ENCODE peak calls at places on chromosomes 2 and 18, in four cellular contexts. D is mucosa of descending colon; B is adrenal gland; M is CD8-positive, alpha-beta T cell. X is an unnamed sample. For H3K36me3, the result is how much of the 10 kb centered on the place peaks cover.

GRCh38 chr2:62817995-62818713 is 112.6 kb downstream of the EHBP1 start:
- DNase-seq in D (no peak), B (no peak), M (no peak), X (no peak)

GRCh38 chr2:46353509-46353908 is 56.3 kb downstream of the EPAS1 start:
- DNase-seq in D (no peak), B (no peak), M (no peak), X (no peak)

GRCh38 chr18:26442139-26442538 is 106.2 kb downstream of the KCTD1 start:
- DNase-seq in D (no peak), B (peak), M (no peak), X (no peak)

GRCh38 chr2:83851066-83851465 is 608.0 kb downstream of the SUCLG1 start:
- DNase-seq in D (no peak), B (no peak), M (no peak), X (no peak)

GRCh38 chr2:100786297-100786658 is 33.7 kb upstream of the NPAS2 start:
- DNase-seq in D (no peak), B (no peak), M (no peak), X (no peak)

GRCh38 chr2:38013158-38013752 is 62.7 kb downstream of the CYP1B1 start:
- DNase-seq in D (no peak), B (no peak), M (no peak), X (no peak)

GRCh38 chr18:22547807-22548561 is 130.3 kb upstream of the CTAGE1 start:
- DNase-seq in D (no peak), B (no peak), M (no peak), X (no peak)

GRCh38 chr18:45617284-45617683 is 2.0 kb downstream of the SLC14A2 start:
- DNase-seq in D (peak), B (peak), M (no peak), X (peak)

GRCh38 chr18:70931942-70932814 is 643.3 kb downstream of the SOCS6 start:
- DNase-seq in D (no peak), B (no peak), M (no peak), X (no peak)

GRCh38 chr2:163736433-163737168 is 793 bp upstream of the FIGN start:
- DNase-seq in D (peak), B (peak), M (no peak), X (peak)

GRCh38 chr2:222178450-222178849 is 120.3 kb downstream of the PAX3 start:
- DNase-seq in D (no peak), B (no peak), M (no peak), X (no peak)

GRCh38 chr18:8616026-8616401 is 6.8 kb downstream of the RAB12 start:
- DNase-seq in D (no peak), B (no peak), M (no peak), X (no peak)

GRCh38 chr2:224983719-224984388 is 58.4 kb downstream of the DOCK10 start:
- DNase-seq in D (no peak), B (no peak), M (no peak), X (no peak)

GRCh38 chr2:29187926-29188325 is 72.7 kb downstream of the CLIP4 start:
- DNase-seq in D (no peak), B (no peak), M (no peak), X (no peak)

GRCh38 chr2:119324748-119325270 is 41.8 kb downstream of the C2orf76 start:
- DNase-seq in D (no peak), B (no peak), M (no peak), X (no peak)

GRCh38 chr2:190578158-190579057 is 43.9 kb upstream of the NEMP2 start:
- DNase-seq in D (no peak), B (no peak), M (peak), X (peak)

GRCh38 chr2:101277111-101277510 is 24.4 kb downstream of the CNOT11 start:
- DNase-seq in D (no peak), B (no peak), M (no peak), X (no peak)

GRCh38 chr18:13233746-13234527 is 15.4 kb downstream of the LDLRAD4 start:
- DNase-seq in D (no peak), B (peak), M (no peak), X (no peak)

GRCh38 chr2:200616193-200616592 is 30.4 kb downstream of the AOX1 start:
- DNase-seq in D (no peak), B (peak), M (no peak), X (peak)

GRCh38 chr2:178747767-178748166 is 59.5 kb downstream of the TTN start:
- DNase-seq in D (no peak), B (no peak), M (no peak), X (no peak)

GRCh38 chr2:191386938-191387536 is 141.8 kb downstream of the MYO1B start:
- DNase-seq in D (no peak), B (no peak), M (no peak), X (no peak)

DNA sequence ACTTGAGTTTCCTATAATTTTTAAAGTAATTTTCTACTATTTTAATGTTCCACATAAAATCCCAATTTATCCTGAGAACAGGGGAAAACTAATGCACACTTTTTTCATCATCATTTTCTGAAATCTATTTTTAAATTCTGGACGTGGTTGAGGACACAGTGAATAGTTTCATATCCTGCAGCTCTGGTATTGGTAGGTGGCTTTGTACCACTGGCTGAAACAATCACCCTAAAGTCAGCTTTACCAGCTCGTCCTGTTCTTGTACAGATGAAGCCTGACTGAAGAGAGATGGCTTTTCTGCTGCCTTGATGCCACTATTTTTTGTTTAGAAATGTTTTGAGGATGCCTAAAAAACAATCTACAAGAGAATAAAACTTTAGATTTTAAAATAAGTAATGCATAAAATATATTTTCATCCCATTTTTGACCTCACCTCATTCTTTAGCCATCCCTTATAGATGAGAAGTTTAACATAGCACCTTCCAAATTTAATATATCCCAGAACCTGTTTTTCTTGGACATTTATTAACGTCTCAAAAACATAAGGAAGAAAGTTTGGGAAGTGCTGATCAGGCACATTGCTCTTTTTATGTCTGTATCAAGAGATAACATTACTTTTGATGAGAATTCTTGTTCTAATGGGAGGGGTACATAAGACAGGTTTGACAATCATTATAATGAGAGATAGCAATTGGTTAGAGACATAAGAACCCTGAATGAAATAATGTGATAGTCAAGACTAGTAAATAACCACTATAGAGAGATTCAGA is 80.9 kb downstream of the GALNT1 start:
- DNase-seq in D (no peak), B (no peak), M (no peak), X (no peak)
- H3K36me3 ChIP-seq in D (under half), B (under half), M (under half), X (under half)

DNA sequence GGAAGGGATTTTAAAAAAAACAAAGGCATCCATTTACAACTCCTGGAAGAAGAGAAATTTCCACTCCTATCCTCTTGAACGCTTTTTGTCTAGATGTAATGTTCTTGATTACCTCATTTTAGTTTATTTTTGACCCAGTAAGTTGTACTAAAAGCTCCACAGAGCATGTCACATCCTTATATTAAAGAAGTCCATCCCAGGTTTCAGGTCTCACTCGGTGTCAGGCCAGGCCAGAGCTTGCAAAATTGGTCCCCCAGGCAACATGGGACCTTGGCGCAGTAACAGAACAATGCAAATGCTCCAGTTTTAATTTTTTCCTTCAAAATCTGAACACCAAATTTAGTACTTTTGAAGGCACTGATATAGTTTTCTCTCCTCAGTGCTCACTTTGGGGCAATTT is 218.4 kb upstream of the REV1 start:
- DNase-seq in D (no peak), B (no peak), M (no peak), X (no peak)
- H3K36me3 ChIP-seq in D (under half), B (under half), M (under half), X (under half)

DNA sequence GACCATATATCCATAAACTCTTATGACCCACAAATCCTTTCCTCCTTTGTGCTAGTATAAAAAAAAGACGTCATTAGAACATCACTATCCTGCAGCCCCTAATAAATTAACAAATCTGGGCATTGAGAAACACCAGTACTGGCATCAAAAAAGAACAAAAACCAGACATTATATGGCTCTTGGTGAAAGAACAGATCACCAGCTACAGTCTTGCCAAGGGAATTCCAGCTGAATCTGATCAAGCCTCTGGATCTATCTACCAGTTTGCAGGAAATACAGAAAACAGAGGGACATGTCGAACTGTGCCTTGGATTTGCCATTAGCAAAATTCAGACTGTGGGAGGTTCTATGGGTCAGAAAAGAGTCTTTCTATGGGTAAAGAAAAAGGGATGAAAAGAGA is 93.7 kb upstream of the DDX18 start:
- DNase-seq in D (no peak), B (no peak), M (no peak), X (no peak)
- H3K36me3 ChIP-seq in D (under half), B (under half), M (under half), X (under half)

GRCh38 chr2:238262496-238263122 is 22.8 kb upstream of the HES6 start:
- DNase-seq in D (peak), B (no peak), M (no peak), X (no peak)

GRCh38 chr2:238261718-238262375 is 22.0 kb upstream of the HES6 start:
- DNase-seq in D (peak), B (no peak), M (no peak), X (no peak)

GRCh38 chr2:238263204-238264071 is 23.6 kb upstream of the HES6 start:
- DNase-seq in D (peak), B (peak), M (peak), X (peak)

GRCh38 chr2:238259085-238260020 is 19.5 kb upstream of the HES6 start:
- DNase-seq in D (peak), B (no peak), M (no peak), X (no peak)

GRCh38 chr2:238260879-238261278 is 21.0 kb upstream of the HES6 start:
- DNase-seq in D (peak), B (no peak), M (no peak), X (peak)
- H3K36me3 ChIP-seq in D (under half), B (under half), M (under half), X (under half)

DNA sequence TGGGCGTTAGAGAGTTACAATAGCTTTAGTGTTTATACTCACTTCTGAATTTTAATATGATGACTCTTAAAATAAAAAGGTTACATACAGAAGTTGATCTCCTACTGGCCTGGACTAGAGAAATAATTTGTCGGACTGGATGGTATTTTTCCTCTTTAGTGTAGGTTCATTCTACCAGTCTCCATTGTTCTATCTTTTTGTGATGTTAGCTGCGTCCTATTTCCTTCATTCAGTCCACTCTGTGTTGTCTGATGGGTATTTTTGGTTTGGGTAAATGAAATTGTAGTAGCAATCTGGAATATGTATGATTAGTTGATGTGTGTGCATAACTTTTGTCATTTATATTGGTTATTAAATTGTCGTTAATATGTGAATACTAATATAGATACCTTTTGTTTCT is 5.3 kb downstream of the DDX1 start:
- DNase-seq in D (no peak), B (no peak), M (no peak), X (no peak)
- H3K36me3 ChIP-seq in D (under half), B (half or more), M (under half), X (under half)

GRCh38 chr2:158676295-158676694 is 118.8 kb upstream of the DAPL1 start:
- DNase-seq in D (no peak), B (no peak), M (no peak), X (no peak)
- H3K36me3 ChIP-seq in D (under half), B (under half), M (under half), X (under half)

GRCh38 chr2:36871068-36871707 is 95.1 kb downstream of the STRN start:
- DNase-seq in D (no peak), B (no peak), M (no peak), X (no peak)
- H3K36me3 ChIP-seq in D (under half), B (under half), M (under half), X (under half)

GRCh38 chr2:64137996-64138395 is 6.2 kb downstream of the PELI1 start:
- DNase-seq in D (no peak), B (no peak), M (no peak), X (no peak)
- H3K36me3 ChIP-seq in D (under half), B (under half), M (under half), X (under half)

DNA sequence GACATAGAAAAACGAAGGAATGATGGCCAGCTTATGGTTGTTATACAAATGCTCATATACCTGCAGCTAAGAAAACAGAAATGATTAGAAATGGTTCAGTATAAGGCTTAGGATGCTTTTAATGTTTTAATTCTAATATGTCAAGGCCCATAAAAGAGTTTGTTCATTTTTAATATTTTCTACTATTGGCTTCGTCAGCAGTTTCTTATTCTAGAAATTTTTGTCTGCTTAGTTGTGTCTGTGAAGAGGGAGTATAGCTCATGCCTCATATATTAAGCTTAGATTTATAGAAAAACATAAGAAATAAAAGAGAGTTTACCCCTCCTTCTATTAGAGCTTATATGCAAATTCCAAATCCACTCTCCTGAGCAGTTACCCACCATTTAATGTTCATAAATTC is 292.6 kb downstream of the SLC8A1 start:
- DNase-seq in D (no peak), B (no peak), M (no peak), X (no peak)
- H3K36me3 ChIP-seq in D (under half), B (under half), M (under half), X (under half)

DNA sequence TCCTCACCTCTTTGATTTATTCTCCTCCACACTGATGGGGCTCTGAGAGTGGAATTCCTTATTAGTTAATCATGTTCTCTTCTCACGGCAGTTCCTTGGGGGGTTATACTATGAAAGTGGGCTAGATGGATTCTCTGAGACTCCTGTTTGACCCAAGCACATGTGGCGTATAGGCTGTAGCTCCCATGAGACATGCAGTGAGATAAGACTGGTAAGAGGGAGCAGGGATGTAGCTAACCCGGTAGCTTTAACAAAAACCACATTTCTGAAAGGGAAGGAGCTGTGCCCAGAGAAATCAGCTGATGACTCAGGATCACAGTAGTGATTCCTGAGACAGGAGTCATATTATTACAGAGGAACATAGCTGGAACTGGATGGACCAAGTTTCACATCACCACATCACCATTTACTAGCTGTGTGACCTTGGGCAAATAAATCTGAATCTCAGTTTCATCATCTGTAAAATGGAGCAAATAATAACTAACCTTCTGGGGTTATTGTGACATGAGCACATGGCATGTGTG is 82.9 kb downstream of the CRIM1 start:
- DNase-seq in D (no peak), B (no peak), M (no peak), X (no peak)
- H3K36me3 ChIP-seq in D (under half), B (under half), M (under half), X (under half)

X was measured in testis.